ENCODE peak calls at places on chromosomes 7 and 10, in four cellular contexts. One of them, this sample, is unnamed.
A peak's percentile ranks its signal among the peaks of the same experiment; 100 is the strongest.

GRCh38 chr7:47715631-47716068 is 133.7 kb upstream of the TNS3 start:
- DNase-seq in endodermal cell: no peak
- DNase-seq in CD4-positive, alpha-beta T cell: no peak
- DNase-seq in keratinocyte: no peak
- DNase-seq in this sample: no peak

GRCh38 chr7:151125835-151126481 is 39.7 kb downstream of the AGAP3 start:
- DNase-seq in endodermal cell: peak; percentile 78
- DNase-seq in CD4-positive, alpha-beta T cell: no peak
- DNase-seq in keratinocyte: no peak
- DNase-seq in this sample: no peak

GRCh38 chr7:156151082-156151481 is 338.8 kb upstream of the SHH start:
- DNase-seq in endodermal cell: peak; percentile 66
- DNase-seq in CD4-positive, alpha-beta T cell: no peak
- DNase-seq in keratinocyte: no peak
- DNase-seq in this sample: no peak

GRCh38 chr7:157528785-157529341 is 192.1 kb downstream of the DNAJB6 start:
- DNase-seq in endodermal cell: peak; percentile 37
- DNase-seq in CD4-positive, alpha-beta T cell: no peak
- DNase-seq in keratinocyte: no peak
- DNase-seq in this sample: no peak

GRCh38 chr10:28179490-28180099 is 123.3 kb downstream of the MPP7 start:
- DNase-seq in endodermal cell: no peak
- DNase-seq in CD4-positive, alpha-beta T cell: no peak
- DNase-seq in keratinocyte: no peak
- DNase-seq in this sample: peak; percentile 1

GRCh38 chr10:101031796-101032636 is 982 bp downstream of the SFXN3 start:
- DNase-seq in endodermal cell: peak; percentile 90
- DNase-seq in CD4-positive, alpha-beta T cell: peak; percentile 74
- DNase-seq in keratinocyte: no peak
- DNase-seq in this sample: peak; percentile 69

GRCh38 chr7:1352656-1353286 is 106.5 kb downstream of the MICALL2 start:
- DNase-seq in endodermal cell: no peak
- DNase-seq in CD4-positive, alpha-beta T cell: no peak
- DNase-seq in keratinocyte: no peak
- DNase-seq in this sample: no peak

GRCh38 chr10:84375011-84375410 is 46.6 kb downstream of the CCSER2 start:
- DNase-seq in endodermal cell: peak; percentile 61
- DNase-seq in CD4-positive, alpha-beta T cell: no peak
- DNase-seq in keratinocyte: peak; percentile 19
- DNase-seq in this sample: no peak

GRCh38 chr10:21502371-21502765 is 23.1 kb downstream of the SKIDA1 start:
- DNase-seq in endodermal cell: peak; percentile 57
- DNase-seq in CD4-positive, alpha-beta T cell: no peak
- DNase-seq in keratinocyte: no peak
- DNase-seq in this sample: no peak

GRCh38 chr10:97336942-97337719 is 2.6 kb upstream of the FRAT2 start:
- DNase-seq in endodermal cell: peak; percentile 87
- DNase-seq in CD4-positive, alpha-beta T cell: no peak
- DNase-seq in keratinocyte: no peak
- DNase-seq in this sample: no peak

GRCh38 chr10:93481213-93481930 is 762 bp downstream of the MYOF start:
- DNase-seq in endodermal cell: no peak
- DNase-seq in CD4-positive, alpha-beta T cell: no peak
- DNase-seq in keratinocyte: no peak
- DNase-seq in this sample: no peak

GRCh38 chr10:58993480-58994221 is 182.8 kb upstream of the PHYHIPL start:
- DNase-seq in endodermal cell: no peak
- DNase-seq in CD4-positive, alpha-beta T cell: no peak
- DNase-seq in keratinocyte: no peak
- DNase-seq in this sample: peak; percentile 17

GRCh38 chr10:132496360-132497082 is 41.1 kb upstream of the INPP5A start:
- DNase-seq in endodermal cell: peak; percentile 36
- DNase-seq in CD4-positive, alpha-beta T cell: no peak
- DNase-seq in keratinocyte: no peak
- DNase-seq in this sample: no peak

GRCh38 chr7:140923358-140924006 is 1.2 kb downstream of the BRAF start:
- DNase-seq in endodermal cell: no peak
- DNase-seq in CD4-positive, alpha-beta T cell: no peak
- DNase-seq in keratinocyte: no peak
- DNase-seq in this sample: peak; percentile 1

GRCh38 chr7:143381427-143382125 is 431 bp downstream of the ZYX start:
- DNase-seq in endodermal cell: peak; percentile 58
- DNase-seq in CD4-positive, alpha-beta T cell: no peak
- DNase-seq in keratinocyte: no peak
- DNase-seq in this sample: peak; percentile 92

GRCh38 chr10:983951-984705 is 4.1 kb upstream of the GTPBP4 start:
- DNase-seq in endodermal cell: no peak
- DNase-seq in CD4-positive, alpha-beta T cell: no peak
- DNase-seq in keratinocyte: no peak
- DNase-seq in this sample: no peak

GRCh38 chr7:11513460-11513859 is 318.5 kb downstream of the THSD7A start:
- DNase-seq in endodermal cell: no peak
- DNase-seq in CD4-positive, alpha-beta T cell: no peak
- DNase-seq in keratinocyte: no peak
- DNase-seq in this sample: no peak

GRCh38 chr7:118580743-118581382 is 356.4 kb downstream of the ANKRD7 start:
- DNase-seq in endodermal cell: no peak
- DNase-seq in CD4-positive, alpha-beta T cell: no peak
- DNase-seq in keratinocyte: no peak
- DNase-seq in this sample: no peak

GRCh38 chr10:52678611-52679010 is 94.0 kb downstream of the MBL2 start:
- DNase-seq in endodermal cell: no peak
- DNase-seq in CD4-positive, alpha-beta T cell: no peak
- DNase-seq in keratinocyte: no peak
- DNase-seq in this sample: no peak

GRCh38 chr10:102230264-102230860 is 4.3 kb downstream of the ELOVL3 start:
- DNase-seq in endodermal cell: peak; percentile 94
- DNase-seq in CD4-positive, alpha-beta T cell: peak; percentile 10
- DNase-seq in keratinocyte: no peak
- DNase-seq in this sample: no peak

GRCh38 chr7:95843286-95843685 is 70.9 kb downstream of the DYNC1I1 start:
- DNase-seq in endodermal cell: no peak
- DNase-seq in CD4-positive, alpha-beta T cell: no peak
- DNase-seq in keratinocyte: no peak
- DNase-seq in this sample: no peak
- H3K27ac ChIP-seq in endodermal cell: peak overlapping the region; percentile 44
- H3K27ac ChIP-seq in CD4-positive, alpha-beta T cell: no peak overlapping the region
- H3K27ac ChIP-seq in keratinocyte: no peak overlapping the region
- H3K27ac ChIP-seq in this sample: no peak overlapping the region

GRCh38 chr10:103836273-103836672 is 19.1 kb downstream of the SH3PXD2A start:
- DNase-seq in endodermal cell: peak; percentile 37
- DNase-seq in CD4-positive, alpha-beta T cell: no peak
- DNase-seq in keratinocyte: no peak
- DNase-seq in this sample: no peak

GRCh38 chr10:103835121-103836045 is 20.0 kb downstream of the SH3PXD2A start:
- DNase-seq in endodermal cell: peak; percentile 45
- DNase-seq in CD4-positive, alpha-beta T cell: no peak
- DNase-seq in keratinocyte: no peak
- DNase-seq in this sample: no peak

GRCh38 chr10:103838095-103838395 is 17.3 kb downstream of the SH3PXD2A start:
- DNase-seq in endodermal cell: no peak
- DNase-seq in CD4-positive, alpha-beta T cell: no peak
- DNase-seq in keratinocyte: no peak
- DNase-seq in this sample: no peak

GRCh38 chr10:103837370-103838094 is 17.8 kb downstream of the SH3PXD2A start:
- DNase-seq in endodermal cell: no peak
- DNase-seq in CD4-positive, alpha-beta T cell: no peak
- DNase-seq in keratinocyte: no peak
- DNase-seq in this sample: no peak

DNA sequence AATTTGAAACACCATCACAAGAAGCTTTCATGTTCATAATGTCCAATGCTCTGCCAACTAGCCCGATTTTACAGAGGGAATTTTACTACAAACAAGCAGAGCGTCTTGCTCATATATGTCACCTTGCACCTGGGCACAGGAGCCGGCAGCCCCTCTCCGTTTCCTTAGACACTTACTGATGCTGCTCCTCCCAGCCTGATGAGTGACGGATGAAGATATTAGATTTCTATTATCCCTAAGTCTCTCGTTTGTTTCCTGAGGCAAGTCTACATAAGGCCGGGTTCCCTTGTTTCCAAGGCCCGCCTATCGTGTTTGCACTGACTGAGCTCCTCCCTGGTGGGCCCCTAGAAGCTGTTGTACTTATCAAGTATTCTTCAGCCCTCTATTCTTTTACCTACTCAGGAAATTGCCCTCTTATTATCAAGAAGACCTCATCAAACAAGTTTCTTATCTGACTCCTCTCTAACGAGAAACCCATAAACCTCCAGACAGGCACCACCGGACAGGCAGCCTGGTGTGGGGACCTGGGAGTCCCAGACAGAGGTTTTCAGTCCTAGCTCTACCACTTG is 18.5 kb downstream of the SH3PXD2A start:
- DNase-seq in endodermal cell: peak; percentile 63
- DNase-seq in CD4-positive, alpha-beta T cell: no peak
- DNase-seq in keratinocyte: no peak
- DNase-seq in this sample: no peak
- H3K27ac ChIP-seq in endodermal cell: no peak overlapping the region
- H3K27ac ChIP-seq in CD4-positive, alpha-beta T cell: no peak overlapping the region
- H3K27ac ChIP-seq in keratinocyte: peak overlapping the region; percentile 29
- H3K27ac ChIP-seq in this sample: no peak overlapping the region

GRCh38 chr10:68133553-68133952 is 24.3 kb downstream of the MYPN start:
- DNase-seq in endodermal cell: no peak
- DNase-seq in CD4-positive, alpha-beta T cell: no peak
- DNase-seq in keratinocyte: no peak
- DNase-seq in this sample: no peak
- H3K27ac ChIP-seq in endodermal cell: no peak overlapping the region
- H3K27ac ChIP-seq in CD4-positive, alpha-beta T cell: no peak overlapping the region
- H3K27ac ChIP-seq in keratinocyte: no peak overlapping the region
- H3K27ac ChIP-seq in this sample: no peak overlapping the region

GRCh38 chr10:110764378-110764777 is 107.3 kb upstream of the PDCD4 start:
- DNase-seq in endodermal cell: no peak
- DNase-seq in CD4-positive, alpha-beta T cell: no peak
- DNase-seq in keratinocyte: no peak
- DNase-seq in this sample: no peak
- H3K27ac ChIP-seq in endodermal cell: no peak overlapping the region
- H3K27ac ChIP-seq in CD4-positive, alpha-beta T cell: no peak overlapping the region
- H3K27ac ChIP-seq in keratinocyte: no peak overlapping the region
- H3K27ac ChIP-seq in this sample: no peak overlapping the region

GRCh38 chr7:134729895-134730294 is 49.5 kb upstream of the CALD1 start:
- DNase-seq in endodermal cell: peak; percentile 18
- DNase-seq in CD4-positive, alpha-beta T cell: no peak
- DNase-seq in keratinocyte: no peak
- DNase-seq in this sample: no peak

GRCh38 chr7:134732739-134733138 is 46.7 kb upstream of the CALD1 start:
- DNase-seq in endodermal cell: peak; percentile 10
- DNase-seq in CD4-positive, alpha-beta T cell: no peak
- DNase-seq in keratinocyte: no peak
- DNase-seq in this sample: no peak

GRCh38 chr7:134730359-134730758 is 49.1 kb upstream of the CALD1 start:
- DNase-seq in endodermal cell: peak; percentile 10
- DNase-seq in CD4-positive, alpha-beta T cell: no peak
- DNase-seq in keratinocyte: no peak
- DNase-seq in this sample: no peak

GRCh38 chr7:134727711-134728110 is 51.7 kb upstream of the CALD1 start:
- DNase-seq in endodermal cell: no peak
- DNase-seq in CD4-positive, alpha-beta T cell: no peak
- DNase-seq in keratinocyte: no peak
- DNase-seq in this sample: no peak

DNA sequence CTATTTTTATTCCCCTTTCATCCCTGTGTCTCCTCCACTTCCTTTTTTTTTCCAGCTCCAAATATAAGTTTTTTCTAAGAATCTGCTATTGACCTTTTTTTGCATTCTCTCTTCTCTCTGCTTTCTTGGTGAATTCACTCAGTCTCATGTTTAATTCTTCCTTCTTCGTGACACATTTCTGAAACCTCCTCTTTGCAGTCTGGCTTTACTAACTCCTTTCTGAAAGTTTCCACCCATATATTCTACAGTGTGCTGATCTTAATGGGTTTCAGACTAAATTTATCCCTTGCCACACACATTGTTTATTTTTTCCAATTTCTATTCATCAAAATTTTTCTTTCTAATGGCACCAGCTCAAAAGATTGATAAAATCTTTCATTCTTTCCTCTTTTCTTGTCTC is 47.8 kb upstream of the CALD1 start:
- DNase-seq in endodermal cell: no peak
- DNase-seq in CD4-positive, alpha-beta T cell: no peak
- DNase-seq in keratinocyte: no peak
- DNase-seq in this sample: no peak
- H3K27ac ChIP-seq in endodermal cell: no peak overlapping the region
- H3K27ac ChIP-seq in CD4-positive, alpha-beta T cell: no peak overlapping the region
- H3K27ac ChIP-seq in keratinocyte: no peak overlapping the region
- H3K27ac ChIP-seq in this sample: no peak overlapping the region

This sample was measured in substantia nigra.